ENCODE peak calls at places on chromosomes 3 and 15, in five cellular contexts. Q, J, V, U and C are unnamed samples. For H3K9me3, the result is how much of the 10 kb centered on the place peaks cover.

GRCh38 chr3:42763023-42763422 is 10.0 kb downstream of the CCDC13 start:
- DNase-seq in U (no peak), Q (no peak), V (peak), J (no peak), C (peak)

GRCh38 chr15:58931985-58932384 is 1.5 kb downstream of the SLTM start:
- DNase-seq in Q (no peak), J (peak), U (peak), V (peak), C (peak)

GRCh38 chr3:49279376-49279775 is 2.3 kb upstream of the C3orf62 start:
- DNase-seq in V (no peak), Q (no peak), J (no peak), U (no peak), C (peak)

GRCh38 chr3:127326341-127326740 is 38.5 kb upstream of the PRR20G start:
- DNase-seq in V (no peak), U (no peak), J (no peak), Q (no peak), C (no peak)

GRCh38 chr15:70528270-70528706 is 235.1 kb downstream of the UACA start:
- DNase-seq in J (no peak), Q (no peak), V (no peak), U (peak), C (peak)

GRCh38 chr3:30324587-30324986 is 281.8 kb upstream of the TGFBR2 start:
- DNase-seq in J (no peak), U (no peak), Q (no peak), V (no peak), C (peak)

GRCh38 chr15:31472636-31473383 is 146.2 kb downstream of the KLF13 start:
- DNase-seq in Q (no peak), U (peak), V (no peak), J (no peak), C (no peak)

GRCh38 chr3:26712211-26713026 is 89.8 kb downstream of the LRRC3B start:
- DNase-seq in V (no peak), Q (no peak), U (no peak), J (peak), C (no peak)

GRCh38 chr15:57306305-57306943 is 69.9 kb upstream of the CGNL1 start:
- DNase-seq in Q (peak), U (no peak), J (peak), V (peak), C (peak)

GRCh38 chr3:136149569-136150136 is 46.5 kb downstream of the MSL2 start:
- DNase-seq in Q (no peak), U (no peak), V (no peak), J (no peak), C (no peak)

GRCh38 chr3:195384952-195385351 is 57.9 kb downstream of the ACAP2 start:
- DNase-seq in Q (no peak), J (no peak), V (no peak), U (no peak), C (no peak)

GRCh38 chr3:170714562-170715535 is 129.0 kb upstream of the SLC7A14 start:
- DNase-seq in J (no peak), V (no peak), U (no peak), Q (no peak), C (no peak)

GRCh38 chr15:73325191-73325980 is 43.4 kb downstream of the HCN4 start:
- DNase-seq in Q (peak), J (no peak), U (no peak), V (no peak), C (no peak)

GRCh38 chr15:79370716-79371115 is 59.8 kb downstream of the TMED3 start:
- DNase-seq in U (no peak), J (no peak), V (no peak), Q (no peak), C (no peak)

GRCh38 chr15:79161837-79162508 is 71.4 kb upstream of the RASGRF1 start:
- DNase-seq in J (no peak), U (no peak), Q (no peak), V (no peak), C (no peak)

GRCh38 chr3:53161820-53162671 is 1.0 kb downstream of the PRKCD start:
- DNase-seq in V (no peak), J (peak), U (no peak), Q (peak), C (peak)

GRCh38 chr3:31671976-31672375 is 139.3 kb downstream of the STT3B start:
- DNase-seq in V (peak), Q (no peak), J (peak), U (no peak), C (no peak)

GRCh38 chr3:195123196-195123805 is 147.7 kb downstream of the XXYLT1 start:
- DNase-seq in V (no peak), U (no peak), Q (no peak), J (no peak), C (no peak)

GRCh38 chr3:19811689-19812088 is 122.3 kb downstream of the EFHB start:
- DNase-seq in V (no peak), Q (no peak), J (no peak), U (no peak), C (no peak)

GRCh38 chr3:88882121-88882520 is 225.3 kb upstream of the EPHA3 start:
- DNase-seq in Q (no peak), U (peak), J (no peak), V (no peak), C (no peak)

GRCh38 chr15:100461049-100461448 is 67.7 kb downstream of the CERS3 start:
- DNase-seq in Q (no peak), J (no peak), V (no peak), U (peak), C (no peak)
- H3K9me3 ChIP-seq in Q (under half), J (under half), V (under half), U (under half), C (under half)

GRCh38 chr3:66502267-66502874 is 1.5 kb upstream of the LRIG1 start:
- DNase-seq in Q (no peak), J (no peak), V (no peak), U (no peak), C (no peak)
- H3K4me3 ChIP-seq in Q (no peak), J (no peak), V (no peak), U (no peak), C (no peak)

DNA sequence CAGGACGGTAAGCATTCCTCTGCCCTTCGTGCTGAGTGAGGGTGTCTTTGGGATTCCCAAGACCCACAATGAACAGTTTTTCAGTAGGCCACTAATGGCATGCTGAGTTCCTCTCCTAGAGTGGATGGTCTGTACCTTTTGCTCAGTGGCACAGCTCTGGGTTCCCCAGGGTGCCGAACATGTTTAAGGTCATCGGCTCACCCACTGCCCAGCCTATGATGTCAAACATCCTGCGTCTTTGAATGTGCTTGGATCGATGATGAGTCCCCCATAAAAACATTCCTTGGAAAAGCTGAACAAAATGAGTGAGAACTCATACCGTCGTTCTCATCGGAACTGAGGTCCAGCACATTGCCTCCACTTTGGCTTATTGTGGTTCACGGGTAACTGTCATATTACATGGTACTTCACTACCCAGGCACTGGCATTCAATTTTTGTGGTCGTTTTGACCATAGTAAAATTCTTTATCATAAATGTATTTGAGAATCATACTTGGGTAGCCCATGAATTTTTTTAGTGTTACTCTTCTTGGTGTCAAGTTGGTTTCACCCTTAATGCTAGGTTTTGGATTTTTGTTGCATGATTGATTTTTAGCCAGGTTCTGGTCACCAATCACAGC is 118.2 kb downstream of the SNRPN start:
- DNase-seq in Q (no peak), J (no peak), V (no peak), U (no peak), C (no peak)
- H3K9me3 ChIP-seq in Q (half or more), J (under half), V (half or more), U (half or more), C (under half)

DNA sequence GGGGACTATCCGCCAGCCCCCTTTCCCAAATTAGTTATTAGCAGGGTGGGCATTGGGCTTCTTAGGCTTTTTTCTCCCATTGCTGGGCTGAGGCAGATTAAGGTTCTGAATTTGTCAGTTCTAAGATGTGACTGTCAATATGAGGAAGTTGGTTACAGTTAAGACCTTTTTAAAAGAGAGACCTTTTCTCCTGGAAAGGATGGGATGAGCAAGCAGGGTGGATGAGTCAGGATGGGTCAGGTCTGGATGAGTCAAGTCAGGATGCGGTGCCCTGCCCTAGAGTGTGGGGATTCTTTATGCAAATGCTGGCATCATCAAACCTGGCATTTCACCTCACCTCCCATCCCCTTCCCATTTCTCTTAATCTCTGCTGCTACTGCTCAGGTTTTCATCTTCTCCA is 1.9 kb downstream of the AEN start:
- DNase-seq in V (no peak), U (no peak), J (no peak), Q (no peak), C (no peak)
- H3K4me3 ChIP-seq in V (no peak), U (peak), J (peak), Q (no peak), C (no peak)

DNA sequence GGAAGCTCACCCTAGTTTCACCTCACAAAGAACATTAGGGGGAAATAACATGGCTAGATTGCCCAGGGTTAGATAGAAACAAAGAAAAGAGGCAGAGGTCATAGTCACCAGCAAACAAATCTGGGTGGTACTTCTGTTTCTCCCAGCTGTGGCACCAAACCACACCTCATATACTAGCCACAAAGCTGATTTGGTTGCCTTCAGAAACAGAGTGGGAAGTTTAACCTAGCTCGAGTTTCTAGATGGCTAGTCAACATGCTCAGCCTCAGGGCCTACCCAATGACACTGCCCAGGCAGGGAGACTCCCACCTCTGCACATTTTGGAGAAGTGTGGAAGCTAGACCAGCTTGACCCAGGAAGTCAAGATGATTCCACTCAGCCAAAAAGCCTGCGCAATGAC is 174.2 kb downstream of the GABRB3 start:
- DNase-seq in Q (no peak), J (no peak), U (no peak), V (no peak), C (no peak)
- H3K9me3 ChIP-seq in Q (under half), J (under half), U (under half), V (under half), C (under half)

DNA sequence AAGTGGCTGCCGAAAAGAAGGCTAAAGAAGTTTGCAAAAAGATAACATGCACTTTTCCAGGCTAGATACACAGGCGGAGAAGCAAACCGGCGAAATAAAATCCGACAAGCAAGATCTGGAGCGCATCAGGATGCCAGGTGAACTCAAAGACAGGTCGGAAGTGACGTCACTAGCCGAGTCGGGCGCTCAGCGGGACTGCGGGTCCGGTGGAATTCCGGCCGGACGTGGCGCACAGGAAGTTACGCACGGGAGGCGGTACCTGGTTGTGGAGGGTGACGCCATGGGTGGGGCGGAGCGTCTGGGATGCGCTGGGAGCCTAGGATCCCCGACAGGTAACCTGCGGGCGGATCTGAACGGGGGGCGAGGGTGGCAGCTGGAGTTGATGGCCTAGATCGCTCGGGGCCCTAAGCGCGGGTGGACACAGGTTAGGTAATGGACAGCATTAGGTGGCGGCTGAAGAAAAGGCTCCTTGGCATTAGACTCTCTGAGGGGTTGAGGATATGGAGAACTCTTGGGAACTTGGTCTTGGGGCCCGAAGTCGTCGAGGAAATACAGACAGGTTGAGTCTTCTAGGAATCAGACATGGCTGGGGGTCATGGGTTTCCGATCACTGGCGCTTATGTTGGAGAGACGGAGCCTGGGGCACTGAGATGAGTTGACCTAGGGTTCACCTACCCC is 29.0 kb upstream of the EHHADH start:
- DNase-seq in V (peak), U (peak), Q (peak), J (peak), C (peak)
- H3K4me3 ChIP-seq in V (peak), U (peak), Q (peak), J (peak), C (peak)

DNA sequence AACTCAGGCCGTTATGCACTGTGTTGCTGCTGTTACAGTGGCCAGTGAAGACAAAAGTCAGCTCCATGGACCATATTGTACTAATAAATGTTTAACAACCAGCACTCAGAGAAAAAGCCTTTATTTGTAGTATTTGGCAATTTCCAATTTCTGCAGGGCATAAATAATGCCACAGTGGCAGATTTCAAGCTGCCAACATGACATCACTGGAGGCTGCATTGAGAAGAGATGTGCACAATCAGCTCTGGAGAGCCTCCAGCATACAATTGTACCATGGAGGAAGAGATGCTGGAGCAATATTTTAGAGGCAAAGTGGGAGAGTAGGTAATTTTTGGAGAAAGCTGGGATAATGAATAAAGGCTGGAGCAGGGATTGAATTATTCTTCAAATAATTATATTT is 9.7 kb upstream of the ALCAM start:
- DNase-seq in V (no peak), Q (no peak), U (no peak), J (no peak), C (no peak)
- H3K9me3 ChIP-seq in V (under half), Q (under half), U (under half), J (under half), C (under half)